ENCODE peak calls at places on chromosomes 3 and 15, in five cellular contexts. W is cardiac muscle cell, H is breast epithelium, G is IMR-90, Z is AG04449. R is an unnamed sample.

GRCh38 chr15:90836296-90836871 is 32.0 kb upstream of the FURIN start:
- DNase-seq in Z (peak), W (no peak), G (peak), H (no peak), R (peak)

GRCh38 chr3:169661567-169662214 is 1.8 kb downstream of the MECOM start:
- DNase-seq in Z (no peak), W (peak), H (no peak), G (peak), R (no peak)

GRCh38 chr3:43394071-43394501 is 107.7 kb downstream of the SNRK start:
- DNase-seq in G (peak), Z (no peak), H (no peak), W (no peak), R (peak)

GRCh38 chr3:149224736-149225594 is 3.3 kb upstream of the CP start:
- DNase-seq in G (peak), Z (peak), W (peak), H (no peak), R (peak)

GRCh38 chr3:168139947-168140346 is 44.2 kb upstream of the GOLIM4 start:
- DNase-seq in H (no peak), G (peak), W (no peak), Z (no peak), R (no peak)

GRCh38 chr15:85837881-85838280 is 43.2 kb upstream of the KLHL25 start:
- DNase-seq in W (no peak), H (no peak), G (no peak), Z (no peak), R (no peak)

GRCh38 chr15:89680282-89680873 is 1.2 kb upstream of the PLIN1 start:
- DNase-seq in H (peak), Z (peak), G (peak), W (no peak), R (peak)

GRCh38 chr15:87986786-87987185 is 269.8 kb downstream of the NTRK3 start:
- DNase-seq in Z (no peak), W (no peak), H (no peak), G (no peak), R (no peak)

DNA sequence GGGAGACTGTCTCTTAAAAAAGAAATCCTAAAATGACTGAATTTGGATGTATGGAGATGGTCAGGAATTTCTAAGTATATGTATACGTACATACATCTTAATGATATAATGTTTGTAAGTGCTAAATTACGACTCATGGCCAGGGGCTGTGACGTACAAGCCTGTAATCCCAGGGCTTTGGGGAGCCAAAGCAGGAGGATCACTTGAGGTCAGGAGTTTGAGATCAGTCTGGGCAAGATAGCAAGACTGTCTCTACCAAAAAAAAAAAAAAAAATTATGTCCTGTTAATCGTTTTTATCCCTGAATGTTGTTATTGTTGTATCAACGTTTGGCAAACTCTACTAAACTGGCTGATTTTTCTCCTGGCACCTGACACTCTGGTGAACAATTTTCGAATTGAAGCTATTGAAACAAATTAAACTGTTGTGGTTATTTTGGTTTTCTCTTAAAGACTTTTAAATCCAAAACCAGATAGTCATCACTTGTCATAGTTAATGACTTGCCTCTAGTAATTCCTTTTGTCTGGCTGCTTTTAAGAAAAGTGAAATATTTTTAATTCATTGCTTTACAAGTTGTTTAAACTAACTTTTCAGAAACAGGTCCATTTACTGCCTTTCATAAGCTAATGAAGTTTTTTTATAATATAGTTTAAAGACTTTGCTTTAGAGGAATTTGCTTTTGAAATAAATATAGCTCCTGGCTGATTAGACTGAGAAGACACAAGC is 7.0 kb downstream of the MORF4L1 start:
- DNase-seq in G (peak), W (no peak), Z (no peak), H (no peak), R (peak)
- H3K4me3 ChIP-seq in G (no peak), W (peak), Z (no peak), H (no peak), R (no peak)

DNA sequence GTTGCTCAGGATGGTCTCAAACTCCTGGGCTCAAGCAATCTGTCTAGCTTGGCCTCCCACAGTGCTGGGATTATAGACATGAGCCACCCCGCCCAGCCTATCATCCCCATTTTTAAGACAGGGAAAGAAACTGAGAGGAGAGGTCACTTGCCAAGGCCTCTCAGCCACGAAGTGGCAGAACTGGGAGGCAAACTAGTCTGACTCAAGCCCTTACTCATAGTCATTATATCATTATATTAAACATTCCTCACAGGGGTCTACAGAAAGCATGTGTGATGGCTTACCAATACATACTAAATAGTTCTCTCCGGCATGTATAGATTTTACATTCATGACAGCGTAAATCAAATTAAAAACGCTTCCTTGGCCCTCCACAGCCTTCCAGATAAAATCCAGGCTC is 62.0 kb upstream of the ZBTB38 start:
- DNase-seq in W (no peak), G (peak), H (no peak), Z (no peak), R (no peak)
- H3K4me3 ChIP-seq in W (no peak), G (no peak), H (no peak), Z (no peak), R (no peak)

DNA sequence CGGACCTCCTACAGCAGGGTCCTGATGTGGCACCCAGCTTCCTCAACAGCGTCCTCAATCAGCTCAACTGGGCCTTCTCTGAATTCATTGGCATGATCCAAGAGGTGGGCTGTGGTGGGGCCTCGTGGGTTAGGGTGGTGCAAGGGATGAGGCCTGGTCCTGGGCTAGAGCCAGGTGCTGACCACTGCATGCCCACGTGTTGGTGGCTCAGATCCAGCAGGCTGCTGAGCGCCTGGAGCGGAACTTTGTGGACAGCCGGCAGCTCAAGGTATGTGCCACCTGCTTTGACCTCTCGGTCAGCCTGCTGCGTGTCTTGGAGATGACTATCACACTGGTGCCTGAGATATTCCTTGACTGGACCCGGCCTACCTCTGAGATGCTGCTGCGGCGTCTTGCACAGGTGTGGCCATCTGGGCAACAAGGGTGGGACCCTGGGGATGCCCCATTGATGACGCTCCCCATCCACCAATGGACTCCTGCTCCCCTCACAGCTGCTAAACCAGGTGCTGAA is 3.8 kb downstream of the AMIGO3 start:
- DNase-seq in G (no peak), Z (no peak), H (no peak), W (no peak), R (no peak)
- H3K4me3 ChIP-seq in G (no peak), Z (no peak), H (no peak), W (no peak), R (no peak)

DNA sequence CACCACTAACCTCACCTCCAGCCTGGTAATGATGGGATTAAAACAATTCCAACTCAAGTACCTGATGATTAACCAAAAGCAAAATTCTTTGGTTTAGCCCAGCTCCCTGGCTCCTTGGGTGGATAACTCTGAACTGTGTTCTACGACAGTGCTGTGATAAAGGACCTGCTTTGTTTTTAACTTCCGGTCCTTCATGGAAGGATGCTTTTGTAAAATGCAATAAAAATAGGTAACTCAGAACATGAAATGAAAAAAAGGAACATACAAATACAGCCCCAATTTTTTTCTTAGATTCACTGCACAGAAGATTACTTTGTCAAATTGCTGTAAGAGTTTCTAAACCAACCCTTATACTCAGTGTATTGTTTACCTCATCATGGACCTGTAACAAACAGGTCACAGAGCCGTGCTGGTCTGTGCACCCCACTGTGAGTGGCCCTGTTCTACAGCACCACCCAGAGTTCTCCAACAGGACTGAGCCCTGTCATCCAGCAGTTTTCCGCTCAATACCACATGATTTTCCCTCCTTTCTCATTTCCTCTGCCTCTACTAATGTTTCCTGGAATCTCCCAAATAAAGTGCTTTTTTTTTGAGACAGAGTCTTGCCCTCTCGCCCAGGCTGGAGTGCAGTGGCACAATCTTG is 4.9 kb upstream of the PCYT1A start:
- DNase-seq in G (no peak), Z (no peak), W (no peak), H (no peak), R (no peak)
- H3K4me3 ChIP-seq in G (no peak), Z (no peak), W (no peak), H (no peak), R (no peak)

GRCh38 chr3:143668924-143669790 is 179.1 kb downstream of the SLC9A9 start:
- DNase-seq in Z (no peak), G (no peak), H (no peak), W (no peak), R (peak)
- H3K4me3 ChIP-seq in Z (no peak), G (no peak), H (no peak), W (no peak), R (no peak)

R was measured in fibroblast of villous mesenchyme.